ENCODE peak calls at places on chromosomes 11 and 22, in six cellular contexts. One of them, this sample, is unnamed.

GRCh38 chr11:116695657-116696254 is 77.0 kb downstream of the BUD13 start:
- DNase-seq in lung: no peak
- DNase-seq in BJ: no peak
- DNase-seq in renal cortical epithelial cell: no peak
- DNase-seq in occipital lobe: no peak
- DNase-seq in SK-MEL-5: no peak
- DNase-seq in this sample: no peak

GRCh38 chr22:26428515-26429457 is at the start of gene ASPHD2:
- DNase-seq in lung: peak
- DNase-seq in BJ: no peak
- DNase-seq in renal cortical epithelial cell: peak
- DNase-seq in occipital lobe: peak
- DNase-seq in SK-MEL-5: peak
- DNase-seq in this sample: peak

GRCh38 chr22:20571531-20572007 is 64.2 kb downstream of the MED15 start:
- DNase-seq in lung: no peak
- DNase-seq in BJ: no peak
- DNase-seq in renal cortical epithelial cell: no peak
- DNase-seq in occipital lobe: no peak
- DNase-seq in SK-MEL-5: peak
- DNase-seq in this sample: peak

GRCh38 chr22:45552017-45552411 is 49.3 kb downstream of the FBLN1 start:
- DNase-seq in lung: no peak
- DNase-seq in BJ: no peak
- DNase-seq in renal cortical epithelial cell: no peak
- DNase-seq in occipital lobe: no peak
- DNase-seq in SK-MEL-5: no peak
- DNase-seq in this sample: no peak

GRCh38 chr11:14411818-14412217 is 52.8 kb upstream of the RRAS2 start:
- DNase-seq in lung: peak
- DNase-seq in BJ: peak
- DNase-seq in renal cortical epithelial cell: peak
- DNase-seq in occipital lobe: no peak
- DNase-seq in SK-MEL-5: no peak
- DNase-seq in this sample: no peak

GRCh38 chr11:819129-819931 is 616 bp downstream of the PNPLA2 start:
- DNase-seq in lung: peak
- DNase-seq in BJ: no peak
- DNase-seq in renal cortical epithelial cell: no peak
- DNase-seq in occipital lobe: peak
- DNase-seq in SK-MEL-5: peak
- DNase-seq in this sample: peak

GRCh38 chr11:33135216-33135615 is 26.1 kb downstream of the CSTF3 start:
- DNase-seq in lung: no peak
- DNase-seq in BJ: peak
- DNase-seq in renal cortical epithelial cell: no peak
- DNase-seq in occipital lobe: no peak
- DNase-seq in SK-MEL-5: no peak
- DNase-seq in this sample: no peak

GRCh38 chr11:116981216-116981887 is 116.9 kb downstream of the SIK3 start:
- DNase-seq in lung: no peak
- DNase-seq in BJ: no peak
- DNase-seq in renal cortical epithelial cell: no peak
- DNase-seq in occipital lobe: no peak
- DNase-seq in SK-MEL-5: no peak
- DNase-seq in this sample: no peak

GRCh38 chr22:44723801-44724200 is 21.8 kb downstream of the PRR5 start:
- DNase-seq in lung: no peak
- DNase-seq in BJ: no peak
- DNase-seq in renal cortical epithelial cell: no peak
- DNase-seq in occipital lobe: no peak
- DNase-seq in SK-MEL-5: peak
- DNase-seq in this sample: peak

GRCh38 chr11:46564459-46564858 is 29.4 kb downstream of the AMBRA1 start:
- DNase-seq in lung: no peak
- DNase-seq in BJ: no peak
- DNase-seq in renal cortical epithelial cell: peak
- DNase-seq in occipital lobe: no peak
- DNase-seq in SK-MEL-5: no peak
- DNase-seq in this sample: no peak

GRCh38 chr22:41619979-41620645 is 731 bp downstream of the DESI1 start:
- DNase-seq in lung: peak
- DNase-seq in BJ: no peak
- DNase-seq in renal cortical epithelial cell: no peak
- DNase-seq in occipital lobe: no peak
- DNase-seq in SK-MEL-5: peak
- DNase-seq in this sample: peak